ENCODE peak calls at places on chromosomes 12 and 14, in seven cellular contexts. Y is H54, D is uterus, K is body of pancreas, J is esophagus squamous epithelium, P is NB4, S is tibial nerve. T is an unnamed sample.

GRCh38 chr12:39816671-39817185 is 197.1 kb upstream of the ABCD2 start:
- DNase-seq in D (no peak), Y (no peak), J (no peak), P (no peak), S (no peak), K (no peak), T (no peak)

GRCh38 chr12:94435511-94435927 is 24.1 kb downstream of the CEP83 start:
- DNase-seq in K (no peak), S (no peak), D (no peak), Y (no peak), P (peak; percentile 37), J (no peak), T (no peak)

GRCh38 chr14:68787235-68787727 is 5.6 kb downstream of the ZFP36L1 start:
- DNase-seq in Y (no peak), J (no peak), S (no peak), P (no peak), D (peak; percentile 53), K (peak; percentile 68), T (peak; percentile 73)

GRCh38 chr12:22459872-22460490 is 84.4 kb downstream of the C2CD5 start:
- DNase-seq in J (no peak), Y (no peak), S (peak; percentile 26), K (no peak), D (no peak), P (peak; percentile 76), T (no peak)

GRCh38 chr12:9648701-9649531 is 20.6 kb upstream of the CLEC2D start:
- DNase-seq in S (no peak), D (no peak), P (no peak), J (no peak), K (no peak), Y (no peak), T (no peak)

GRCh38 chr14:51304956-51305355 is 64.9 kb downstream of the TMX1 start:
- DNase-seq in P (no peak), K (no peak), D (no peak), Y (peak; percentile 42), J (no peak), S (no peak), T (no peak)

GRCh38 chr14:67704484-67705089 is 2.9 kb downstream of the RDH12 start:
- DNase-seq in P (peak; percentile 77), Y (peak; percentile 6), K (peak; percentile 20), S (peak; percentile 44), J (no peak), D (no peak), T (no peak)

GRCh38 chr14:32508281-32508680 is 179.2 kb downstream of the AKAP6 start:
- DNase-seq in S (no peak), Y (no peak), P (no peak), D (no peak), J (no peak), K (no peak), T (no peak)

GRCh38 chr14:23568021-23568599 is 519 bp upstream of the AP1G2 start:
- DNase-seq in P (no peak), J (no peak), Y (no peak), K (no peak), D (no peak), S (no peak), T (peak; percentile 34)

GRCh38 chr14:90538095-90538494 is 141.3 kb downstream of the CALM1 start:
- DNase-seq in Y (no peak), D (no peak), P (no peak), S (no peak), K (no peak), J (no peak), T (no peak)

GRCh38 chr14:88562831-88563686 is at the start of gene ZC3H14:
- DNase-seq in P (peak; percentile 91), S (peak; percentile 58), D (peak; percentile 73), J (peak; percentile 4), K (peak; percentile 86), Y (peak; percentile 75), T (peak; percentile 75)

GRCh38 chr12:22687677-22688076 is 62.7 kb downstream of the ETNK1 start:
- DNase-seq in Y (no peak), K (no peak), D (no peak), S (no peak), J (no peak), P (peak; percentile 85), T (no peak)

GRCh38 chr12:50401383-50402155 is 884 bp downstream of the LARP4 start:
- DNase-seq in J (no peak), Y (no peak), S (peak; percentile 47), D (peak; percentile 24), P (peak; percentile 53), K (peak; percentile 30), T (no peak)

GRCh38 chr12:91630118-91630517 is 447.5 kb upstream of the DCN start:
- DNase-seq in S (no peak), Y (no peak), J (no peak), D (no peak), P (no peak), K (no peak), T (no peak)

GRCh38 chr14:59630281-59630963 is 53.8 kb upstream of the CCDC175 start:
- DNase-seq in P (no peak), Y (no peak), D (no peak), S (no peak), J (no peak), K (peak; percentile 15), T (no peak)

GRCh38 chr12:6328945-6329692 is 12.8 kb downstream of the TNFRSF1A start:
- DNase-seq in K (no peak), S (no peak), J (no peak), D (no peak), Y (no peak), P (no peak), T (no peak)

GRCh38 chr14:104972301-104973211 is 5.6 kb downstream of the AHNAK2 start:
- DNase-seq in S (peak; percentile 53), K (peak; percentile 85), J (no peak), D (peak; percentile 80), P (no peak), Y (peak; percentile 75), T (peak; percentile 87)

GRCh38 chr14:75431011-75431410 is 3.2 kb downstream of the JDP2 start:
- DNase-seq in D (no peak), J (no peak), Y (no peak), S (no peak), P (no peak), K (no peak), T (no peak)

GRCh38 chr14:32908487-32909084 is 30.1 kb upstream of the NPAS3 start:
- DNase-seq in P (no peak), S (no peak), Y (no peak), J (no peak), K (no peak), D (no peak), T (no peak)

GRCh38 chr14:99737451-99737951 is 53.4 kb downstream of the CYP46A1 start:
- DNase-seq in Y (peak; percentile 85), D (peak; percentile 53), P (no peak), J (no peak), S (no peak), K (peak; percentile 71), T (no peak)

GRCh38 chr12:11798856-11799530 is 149.5 kb downstream of the ETV6 start:
- DNase-seq in Y (no peak), D (no peak), P (peak; percentile 97), S (no peak), K (no peak), J (no peak), T (no peak)
- TF ChIP-seq POLR2A in Y (no peak), D (no peak), P (peak; percentile 16), S (no peak), K (no peak), J (no peak), T (no peak)

DNA sequence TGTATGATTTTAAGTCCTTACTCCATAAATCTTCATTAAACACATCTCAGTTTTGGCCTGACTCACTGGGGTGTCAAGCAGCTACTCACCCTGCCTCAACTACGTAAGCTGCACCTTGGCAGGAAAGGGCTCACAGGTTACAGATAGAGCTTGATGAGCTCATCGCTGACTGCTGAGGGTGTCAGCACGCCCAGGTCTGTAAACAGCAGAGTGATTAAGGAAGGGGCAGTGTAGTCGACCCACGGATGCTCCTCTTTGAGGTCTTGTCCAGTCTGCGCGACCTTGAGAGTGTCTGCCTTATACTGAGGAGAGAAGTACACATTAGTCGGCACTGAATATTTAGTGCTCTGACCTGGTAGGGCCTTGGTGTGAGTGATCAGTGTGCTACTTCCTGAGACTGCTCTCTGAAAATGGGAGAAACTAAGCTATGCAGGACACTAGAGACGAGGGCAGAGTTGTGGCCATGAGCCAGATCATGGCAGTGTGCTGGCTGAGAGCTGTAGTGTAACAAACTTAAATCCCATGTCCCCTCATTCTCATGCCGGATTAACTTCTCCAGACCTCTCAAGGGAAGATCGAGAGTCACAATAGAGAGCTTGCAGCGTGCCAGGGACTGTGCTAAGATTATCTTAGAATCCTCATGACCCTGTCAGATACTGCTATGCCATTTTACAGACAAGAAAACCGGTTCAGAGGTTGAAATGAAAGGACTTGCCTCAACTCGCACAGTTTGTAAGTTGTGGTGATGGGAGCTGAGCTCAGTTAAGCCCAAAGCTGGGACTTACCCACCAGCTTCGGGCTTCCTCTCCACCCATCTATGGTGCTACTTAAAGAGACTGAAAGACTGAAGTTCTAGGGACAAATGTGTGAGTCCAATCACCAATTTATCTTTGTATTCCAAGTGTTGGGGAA is 11.6 kb downstream of the EIF2B1 start:
- DNase-seq in Y (no peak), J (no peak), D (no peak), S (no peak), K (no peak), P (no peak), T (no peak)
- TF ChIP-seq POLR2A in Y (no peak), J (no peak), D (no peak), S (no peak), K (no peak), P (peak; percentile 14), T (no peak)

DNA sequence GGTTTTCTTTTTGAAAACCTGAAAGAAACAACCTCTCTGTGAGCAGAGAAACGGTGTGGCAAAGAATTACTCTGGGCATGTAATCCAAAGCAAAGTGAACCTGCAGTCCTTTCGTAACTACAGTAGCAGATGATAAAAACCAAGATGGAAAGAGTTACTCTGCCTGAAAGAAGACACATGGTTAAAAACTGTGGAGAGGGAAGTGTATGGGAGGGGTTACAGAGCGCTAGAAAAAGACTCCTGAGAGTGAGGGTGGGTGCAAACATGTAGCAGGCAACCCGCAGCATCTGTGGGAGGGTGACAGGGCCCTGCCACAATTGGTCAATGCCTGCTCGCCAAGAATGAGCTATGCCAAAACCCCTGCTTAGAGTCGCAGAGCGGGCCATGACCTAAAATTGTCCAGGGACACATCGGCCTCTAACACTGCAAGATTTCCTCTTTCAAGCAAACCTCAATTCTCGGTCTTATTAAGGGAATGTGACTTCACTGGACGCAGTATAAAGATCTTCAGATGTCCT is 753 bp downstream of the PRKAG1 start:
- DNase-seq in D (peak; percentile 19), K (no peak), Y (no peak), P (peak; percentile 90), S (no peak), J (no peak), T (no peak)
- TF ChIP-seq POLR2A in D (no peak), K (no peak), Y (no peak), P (no peak), S (no peak), J (no peak), T (no peak)

DNA sequence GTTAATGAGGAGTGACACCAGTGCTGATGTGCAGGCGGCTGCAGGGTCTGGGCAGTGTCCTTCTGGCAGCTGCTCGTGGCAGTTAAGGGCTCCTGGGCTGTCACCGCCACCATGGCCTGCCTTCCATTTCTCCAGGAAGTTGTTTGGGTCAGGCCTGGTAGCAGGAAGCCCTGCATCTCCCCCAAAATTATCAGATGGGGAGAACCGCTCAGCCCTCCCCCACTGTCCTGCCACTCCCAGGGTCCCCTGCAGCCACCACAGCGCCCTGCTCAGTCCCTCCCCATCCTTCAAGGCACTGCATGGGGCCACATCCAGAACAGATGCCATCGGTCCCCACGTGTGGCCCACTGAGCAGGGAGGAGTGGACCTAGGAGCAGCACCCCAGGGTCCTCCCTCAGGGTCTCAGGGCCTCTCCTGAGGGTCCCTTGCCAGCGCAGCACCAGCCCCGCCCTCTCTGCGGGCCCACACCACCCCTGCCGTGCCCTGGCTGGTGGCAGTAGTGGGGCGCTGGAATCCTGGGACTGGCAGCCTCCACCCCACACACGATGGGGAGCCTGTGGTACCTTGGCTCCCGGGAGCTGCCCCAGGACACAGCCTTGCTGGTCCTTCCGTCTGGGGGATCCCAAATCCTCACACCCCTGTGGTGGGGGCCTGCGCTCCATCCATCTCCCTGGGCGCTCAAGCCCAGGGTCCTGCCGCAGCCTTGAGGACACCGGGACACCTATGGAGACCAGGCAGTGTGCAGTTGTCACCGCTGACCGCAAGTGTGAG is 10.3 kb upstream of the AMN start:
- DNase-seq in K (no peak), D (no peak), J (no peak), S (no peak), P (no peak), Y (no peak), T (no peak)
- TF ChIP-seq POLR2A in K (no peak), D (no peak), J (no peak), S (no peak), P (no peak), Y (no peak), T (no peak)